ENCODE peak calls at places on chromosomes 13 and 19, in nine cellular contexts. One of them, this sample, is unnamed.

GRCh38 chr13:38686635-38687245 is at the start of gene FREM2:
- DNase-seq in cardiac fibroblast: no peak
- DNase-seq in RPMI7951: no peak
- DNase-seq in choroid plexus epithelial cell: peak; percentile 29
- DNase-seq in stromal cell of bone marrow: no peak
- DNase-seq in activated T-cell treated with anti-CD3 and anti-CD28 coated beads, Interleukin-2, amount 50 U/mL, for 72 hours: no peak
- DNase-seq in smooth muscle cell of the brain vasculature: no peak
- DNase-seq in COR-L47: peak; percentile 86
- DNase-seq in lower leg skin: no peak
- DNase-seq in this sample: no peak

GRCh38 chr13:64339373-64340063 is 2890.6 kb downstream of the PCDH9 start:
- DNase-seq in choroid plexus epithelial cell: no peak
- DNase-seq in RPMI7951: no peak
- DNase-seq in COR-L47: no peak
- DNase-seq in activated T-cell treated with anti-CD3 and anti-CD28 coated beads, Interleukin-2, amount 50 U/mL, for 72 hours: no peak
- DNase-seq in cardiac fibroblast: no peak
- DNase-seq in smooth muscle cell of the brain vasculature: no peak
- DNase-seq in lower leg skin: no peak
- DNase-seq in stromal cell of bone marrow: no peak
- DNase-seq in this sample: no peak

GRCh38 chr13:31797154-31797775 is 57.9 kb downstream of the RXFP2 start:
- DNase-seq in RPMI7951: peak; percentile 59
- DNase-seq in COR-L47: peak; percentile 8
- DNase-seq in stromal cell of bone marrow: peak; percentile 52
- DNase-seq in cardiac fibroblast: peak; percentile 71
- DNase-seq in choroid plexus epithelial cell: peak; percentile 54
- DNase-seq in lower leg skin: no peak
- DNase-seq in activated T-cell treated with anti-CD3 and anti-CD28 coated beads, Interleukin-2, amount 50 U/mL, for 72 hours: no peak
- DNase-seq in smooth muscle cell of the brain vasculature: peak; percentile 17
- DNase-seq in this sample: peak; percentile 20

GRCh38 chr19:37484406-37485115 is 15.4 kb downstream of the ZNF570 start:
- DNase-seq in cardiac fibroblast: no peak
- DNase-seq in RPMI7951: peak; percentile 15
- DNase-seq in smooth muscle cell of the brain vasculature: no peak
- DNase-seq in choroid plexus epithelial cell: no peak
- DNase-seq in COR-L47: no peak
- DNase-seq in lower leg skin: no peak
- DNase-seq in stromal cell of bone marrow: no peak
- DNase-seq in activated T-cell treated with anti-CD3 and anti-CD28 coated beads, Interleukin-2, amount 50 U/mL, for 72 hours: no peak
- DNase-seq in this sample: no peak

GRCh38 chr19:5308471-5309437 is 31.9 kb downstream of the PTPRS start:
- DNase-seq in RPMI7951: peak; percentile 41
- DNase-seq in COR-L47: peak; percentile 96
- DNase-seq in cardiac fibroblast: peak; percentile 94
- DNase-seq in lower leg skin: peak; percentile 90
- DNase-seq in smooth muscle cell of the brain vasculature: peak; percentile 39
- DNase-seq in activated T-cell treated with anti-CD3 and anti-CD28 coated beads, Interleukin-2, amount 50 U/mL, for 72 hours: no peak
- DNase-seq in stromal cell of bone marrow: peak; percentile 65
- DNase-seq in choroid plexus epithelial cell: peak; percentile 95
- DNase-seq in this sample: no peak

GRCh38 chr13:62879071-62879470 is 1463.4 kb upstream of the PCDH20 start:
- DNase-seq in lower leg skin: no peak
- DNase-seq in COR-L47: no peak
- DNase-seq in RPMI7951: no peak
- DNase-seq in smooth muscle cell of the brain vasculature: peak; percentile 9
- DNase-seq in cardiac fibroblast: peak; percentile 28
- DNase-seq in activated T-cell treated with anti-CD3 and anti-CD28 coated beads, Interleukin-2, amount 50 U/mL, for 72 hours: no peak
- DNase-seq in choroid plexus epithelial cell: peak; percentile 86
- DNase-seq in stromal cell of bone marrow: peak; percentile 34
- DNase-seq in this sample: peak; percentile 1

GRCh38 chr19:55358943-55359908 is 3.8 kb downstream of the GARIN5B start:
- DNase-seq in stromal cell of bone marrow: no peak
- DNase-seq in activated T-cell treated with anti-CD3 and anti-CD28 coated beads, Interleukin-2, amount 50 U/mL, for 72 hours: no peak
- DNase-seq in smooth muscle cell of the brain vasculature: no peak
- DNase-seq in choroid plexus epithelial cell: no peak
- DNase-seq in lower leg skin: no peak
- DNase-seq in COR-L47: peak; percentile 81
- DNase-seq in cardiac fibroblast: no peak
- DNase-seq in RPMI7951: no peak
- DNase-seq in this sample: no peak

GRCh38 chr13:52738719-52739467 is 727 bp downstream of the CNMD start:
- DNase-seq in smooth muscle cell of the brain vasculature: no peak
- DNase-seq in activated T-cell treated with anti-CD3 and anti-CD28 coated beads, Interleukin-2, amount 50 U/mL, for 72 hours: peak; percentile 52
- DNase-seq in stromal cell of bone marrow: no peak
- DNase-seq in choroid plexus epithelial cell: no peak
- DNase-seq in lower leg skin: no peak
- DNase-seq in cardiac fibroblast: peak; percentile 1
- DNase-seq in RPMI7951: no peak
- DNase-seq in COR-L47: no peak
- DNase-seq in this sample: no peak

This sample was measured in HFF-Myc.